ENCODE peak calls at places on chromosomes 16 and 17, in four cellular contexts. Y is HT1080; O is left cardiac atrium; T is stimulated activated effector memory CD8-positive, alpha-beta T cell treated with anti-CD3 and anti-CD28 coated beads, Interleukin-12 subunit alpha, Interleukin-12 subunit beta, amount 100 ng/mL, for 72 hours. M is an unnamed sample.

GRCh38 chr16:23026777-23027362 is 122.4 kb downstream of the USP31 start:
- DNase-seq in T (no peak), Y (peak; percentile 49), O (no peak), M (no peak)

GRCh38 chr17:29155235-29155965 is 24.8 kb downstream of the MYO18A start:
- DNase-seq in T (peak; percentile 42), O (peak; percentile 74), Y (peak; percentile 86), M (no peak)

GRCh38 chr17:28466521-28467048 is 6.9 kb upstream of the SLC13A2 start:
- DNase-seq in Y (no peak), O (no peak), T (no peak), M (no peak)

GRCh38 chr17:60371818-60372510 is 20.0 kb downstream of the USP32 start:
- DNase-seq in Y (no peak), O (no peak), T (no peak), M (no peak)

GRCh38 chr16:31754998-31755615 is 118.5 kb upstream of the ZNF267 start:
- DNase-seq in O (no peak), Y (no peak), T (no peak), M (no peak)

GRCh38 chr17:75827291-75828050 is 16.7 kb downstream of the UNC13D start:
- DNase-seq in O (peak; percentile 79), Y (peak; percentile 51), T (peak; percentile 56), M (no peak)

GRCh38 chr17:37737971-37738370 is 6.9 kb downstream of the HNF1B start:
- DNase-seq in Y (peak; percentile 13), O (no peak), T (no peak), M (no peak)

GRCh38 chr16:49699718-49700117 is 156.2 kb downstream of the ZNF423 start:
- DNase-seq in T (no peak), Y (no peak), O (peak; percentile 38), M (no peak)

GRCh38 chr17:32627233-32628008 is 140.6 kb downstream of the CDK5R1 start:
- DNase-seq in T (no peak), O (no peak), Y (peak; percentile 13), M (no peak)

GRCh38 chr17:61202564-61202963 is 197.1 kb upstream of the TBX2 start:
- DNase-seq in T (no peak), Y (no peak), O (no peak), M (no peak)

GRCh38 chr16:460787-461186 is 35.3 kb downstream of the RAB11FIP3 start:
- DNase-seq in T (no peak), O (no peak), Y (no peak), M (no peak)

GRCh38 chr16:24976971-24977672 is 38.0 kb downstream of the ARHGAP17 start:
- DNase-seq in T (no peak), O (no peak), Y (no peak), M (no peak)

GRCh38 chr17:2178798-2179505 is 124.0 kb downstream of the HIC1 start:
- DNase-seq in Y (no peak), T (no peak), O (peak; percentile 53), M (no peak)

GRCh38 chr16:89557230-89557935 is 3.1 kb upstream of the RPL13 start:
- DNase-seq in O (peak; percentile 89), Y (peak; percentile 49), T (peak; percentile 79), M (peak; percentile 85)

GRCh38 chr16:81480856-81481821 is 36.5 kb downstream of the CMIP start:
- DNase-seq in T (no peak), O (peak; percentile 59), Y (peak; percentile 51), M (no peak)

GRCh38 chr16:58290861-58291260 is 4.0 kb downstream of the PRSS54 start:
- DNase-seq in Y (no peak), T (no peak), O (no peak), M (no peak)

GRCh38 chr17:14014647-14015046 is 54.7 kb upstream of the COX10 start:
- DNase-seq in T (no peak), O (no peak), Y (no peak), M (no peak)

GRCh38 chr17:2063306-2064146 is 8.6 kb downstream of the HIC1 start:
- DNase-seq in T (no peak), O (peak; percentile 69), Y (no peak), M (no peak)

GRCh38 chr16:81123092-81123852 is 27.1 kb upstream of the GCSH start:
- DNase-seq in T (no peak), O (no peak), Y (no peak), M (no peak)

GRCh38 chr17:51258756-51259573 is 884 bp downstream of the MBTD1 start:
- DNase-seq in Y (peak; percentile 8), T (no peak), O (peak; percentile 40), M (no peak)

GRCh38 chr16:88349903-88350900 is 32.6 kb upstream of the ZNF469 start:
- DNase-seq in T (no peak), O (peak; percentile 21), Y (no peak), M (no peak)

GRCh38 chr16:67677712-67678111 is 11.1 kb downstream of the C16orf86 start:
- DNase-seq in Y (no peak), O (no peak), T (no peak), M (no peak)

GRCh38 chr16:2499454-2499853 is 14.3 kb upstream of the ATP6V0C start:
- DNase-seq in T (no peak), O (no peak), Y (no peak), M (no peak)

GRCh38 chr17:81512984-81513668 is 527 bp upstream of the ACTG1 start:
- DNase-seq in Y (peak; percentile 81), O (peak; percentile 67), T (peak; percentile 53), M (no peak)

GRCh38 chr17:56545056-56545455 is 48.4 kb upstream of the NOG start:
- DNase-seq in T (no peak), O (no peak), Y (no peak), M (no peak)

GRCh38 chr16:67284699-67285646 is 5.6 kb downstream of the PLEKHG4 start:
- DNase-seq in O (no peak), Y (peak; percentile 57), T (no peak), M (no peak)

GRCh38 chr16:21656795-21657768 is 4.7 kb upstream of the IGSF6 start:
- DNase-seq in T (no peak), Y (peak; percentile 56), O (no peak), M (no peak)

GRCh38 chr16:16083421-16084156 is 134.2 kb downstream of the ABCC1 start:
- DNase-seq in O (no peak), Y (peak; percentile 57), T (no peak), M (no peak)

GRCh38 chr17:17075037-17075755 is 32.9 kb downstream of the MPRIP start:
- DNase-seq in T (no peak), O (peak; percentile 40), Y (no peak), M (no peak)

GRCh38 chr17:44981221-44981968 is 13.3 kb upstream of the C1QL1 start:
- DNase-seq in Y (peak; percentile 64), O (no peak), T (no peak), M (no peak)

GRCh38 chr17:45144199-45145034 is 3.9 kb upstream of the HEXIM1 start:
- DNase-seq in O (peak; percentile 73), T (no peak), Y (no peak), M (no peak)

GRCh38 chr16:23557779-23558330 is 328 bp downstream of the UBFD1 start:
- DNase-seq in Y (no peak), T (no peak), O (no peak), M (peak; percentile 71)

M was measured in type B pancreatic cell.